ENCODE peak calls at places on chromosomes 2 and 18, in seven cellular contexts. One of them, this sample, is unnamed.

GRCh38 chr2:9809064-9809356 is 34.3 kb upstream of the TAF1B start:
- DNase-seq in tibial nerve: no peak
- DNase-seq in left lung: no peak
- DNase-seq in fibroblast of lung: no peak
- DNase-seq in AG10803: no peak
- DNase-seq in brain microvascular endothelial cell: no peak
- DNase-seq in AG09309: no peak
- DNase-seq in this sample: no peak

GRCh38 chr18:69411199-69411598 is 10.5 kb downstream of the DOK6 start:
- DNase-seq in tibial nerve: no peak
- DNase-seq in fibroblast of lung: no peak
- DNase-seq in left lung: no peak
- DNase-seq in brain microvascular endothelial cell: no peak
- DNase-seq in AG09309: no peak
- DNase-seq in AG10803: no peak
- DNase-seq in this sample: no peak

GRCh38 chr2:9748586-9748985 is 94.7 kb upstream of the TAF1B start:
- DNase-seq in left lung: no peak
- DNase-seq in AG10803: no peak
- DNase-seq in tibial nerve: no peak
- DNase-seq in brain microvascular endothelial cell: no peak
- DNase-seq in AG09309: no peak
- DNase-seq in fibroblast of lung: no peak
- DNase-seq in this sample: no peak

GRCh38 chr2:164061129-164061746 is 325.4 kb upstream of the FIGN start:
- DNase-seq in fibroblast of lung: peak
- DNase-seq in left lung: no peak
- DNase-seq in AG10803: peak
- DNase-seq in brain microvascular endothelial cell: peak
- DNase-seq in AG09309: no peak
- DNase-seq in tibial nerve: no peak
- DNase-seq in this sample: no peak

GRCh38 chr2:10895231-10895630 is 16.5 kb upstream of the KCNF1 start:
- DNase-seq in AG10803: no peak
- DNase-seq in fibroblast of lung: no peak
- DNase-seq in AG09309: no peak
- DNase-seq in tibial nerve: no peak
- DNase-seq in left lung: no peak
- DNase-seq in brain microvascular endothelial cell: no peak
- DNase-seq in this sample: no peak

GRCh38 chr18:45775726-45776125 is 49.7 kb upstream of the SIGLEC15 start:
- DNase-seq in tibial nerve: no peak
- DNase-seq in brain microvascular endothelial cell: no peak
- DNase-seq in AG09309: no peak
- DNase-seq in left lung: no peak
- DNase-seq in AG10803: no peak
- DNase-seq in fibroblast of lung: no peak
- DNase-seq in this sample: no peak

GRCh38 chr2:207296265-207296948 is 130.7 kb upstream of the KLF7 start:
- DNase-seq in brain microvascular endothelial cell: no peak
- DNase-seq in tibial nerve: no peak
- DNase-seq in left lung: no peak
- DNase-seq in AG10803: no peak
- DNase-seq in fibroblast of lung: peak
- DNase-seq in AG09309: no peak
- DNase-seq in this sample: no peak

GRCh38 chr2:12733846-12734245 is 17.1 kb downstream of the TRIB2 start:
- DNase-seq in left lung: peak
- DNase-seq in AG10803: no peak
- DNase-seq in brain microvascular endothelial cell: no peak
- DNase-seq in AG09309: no peak
- DNase-seq in tibial nerve: peak
- DNase-seq in fibroblast of lung: no peak
- DNase-seq in this sample: no peak

GRCh38 chr2:109680523-109681297 is 66.5 kb downstream of the SOWAHC start:
- DNase-seq in tibial nerve: no peak
- DNase-seq in brain microvascular endothelial cell: no peak
- DNase-seq in fibroblast of lung: no peak
- DNase-seq in AG10803: no peak
- DNase-seq in left lung: no peak
- DNase-seq in AG09309: no peak
- DNase-seq in this sample: no peak

GRCh38 chr18:41870817-41871216 is 84.2 kb upstream of the PIK3C3 start:
- DNase-seq in tibial nerve: no peak
- DNase-seq in brain microvascular endothelial cell: peak
- DNase-seq in AG09309: no peak
- DNase-seq in AG10803: no peak
- DNase-seq in fibroblast of lung: peak
- DNase-seq in left lung: no peak
- DNase-seq in this sample: no peak

GRCh38 chr2:233801357-233802131 is 23.4 kb downstream of the MROH2A start:
- DNase-seq in AG09309: no peak
- DNase-seq in AG10803: no peak
- DNase-seq in left lung: no peak
- DNase-seq in brain microvascular endothelial cell: no peak
- DNase-seq in fibroblast of lung: peak
- DNase-seq in tibial nerve: no peak
- DNase-seq in this sample: peak

GRCh38 chr18:55875330-55875933 is 287.4 kb upstream of the TCF4 start:
- DNase-seq in left lung: no peak
- DNase-seq in tibial nerve: no peak
- DNase-seq in fibroblast of lung: no peak
- DNase-seq in brain microvascular endothelial cell: no peak
- DNase-seq in AG09309: no peak
- DNase-seq in AG10803: no peak
- DNase-seq in this sample: no peak

GRCh38 chr2:236350426-236350825 is 86.2 kb upstream of the ASB18 start:
- DNase-seq in AG09309: no peak
- DNase-seq in left lung: no peak
- DNase-seq in fibroblast of lung: no peak
- DNase-seq in brain microvascular endothelial cell: no peak
- DNase-seq in AG10803: no peak
- DNase-seq in tibial nerve: no peak
- DNase-seq in this sample: no peak

GRCh38 chr2:157842106-157842879 is 33.8 kb downstream of the ACVR1 start:
- DNase-seq in brain microvascular endothelial cell: no peak
- DNase-seq in left lung: no peak
- DNase-seq in fibroblast of lung: no peak
- DNase-seq in tibial nerve: no peak
- DNase-seq in AG09309: no peak
- DNase-seq in AG10803: no peak
- DNase-seq in this sample: no peak

DNA sequence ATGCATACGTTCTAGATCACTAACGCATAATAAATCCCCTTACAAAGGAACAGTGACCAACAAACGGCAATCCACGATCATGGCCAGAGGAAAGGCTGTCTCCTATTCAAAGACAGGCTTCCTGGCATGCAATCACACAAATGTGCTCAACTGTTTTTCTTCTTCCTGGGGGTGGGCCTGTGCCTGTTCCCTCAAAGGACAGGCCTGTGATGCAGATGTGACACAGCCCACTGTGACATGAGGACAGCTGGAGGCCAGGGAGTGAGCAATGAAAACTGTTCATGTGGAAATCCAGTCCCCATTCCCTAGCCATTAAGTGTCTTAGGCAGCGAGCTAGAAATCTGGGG is 143.8 kb upstream of the LMAN1 start:
- DNase-seq in left lung: no peak
- DNase-seq in AG09309: no peak
- DNase-seq in fibroblast of lung: no peak
- DNase-seq in tibial nerve: no peak
- DNase-seq in AG10803: no peak
- DNase-seq in brain microvascular endothelial cell: no peak
- DNase-seq in this sample: no peak
- H3K4me3 ChIP-seq in left lung: no peak
- H3K4me3 ChIP-seq in AG09309: no peak
- H3K4me3 ChIP-seq in fibroblast of lung: no peak
- H3K4me3 ChIP-seq in tibial nerve: no peak
- H3K4me3 ChIP-seq in AG10803: no peak
- H3K4me3 ChIP-seq in brain microvascular endothelial cell: no peak
- H3K4me3 ChIP-seq in this sample: no peak

DNA sequence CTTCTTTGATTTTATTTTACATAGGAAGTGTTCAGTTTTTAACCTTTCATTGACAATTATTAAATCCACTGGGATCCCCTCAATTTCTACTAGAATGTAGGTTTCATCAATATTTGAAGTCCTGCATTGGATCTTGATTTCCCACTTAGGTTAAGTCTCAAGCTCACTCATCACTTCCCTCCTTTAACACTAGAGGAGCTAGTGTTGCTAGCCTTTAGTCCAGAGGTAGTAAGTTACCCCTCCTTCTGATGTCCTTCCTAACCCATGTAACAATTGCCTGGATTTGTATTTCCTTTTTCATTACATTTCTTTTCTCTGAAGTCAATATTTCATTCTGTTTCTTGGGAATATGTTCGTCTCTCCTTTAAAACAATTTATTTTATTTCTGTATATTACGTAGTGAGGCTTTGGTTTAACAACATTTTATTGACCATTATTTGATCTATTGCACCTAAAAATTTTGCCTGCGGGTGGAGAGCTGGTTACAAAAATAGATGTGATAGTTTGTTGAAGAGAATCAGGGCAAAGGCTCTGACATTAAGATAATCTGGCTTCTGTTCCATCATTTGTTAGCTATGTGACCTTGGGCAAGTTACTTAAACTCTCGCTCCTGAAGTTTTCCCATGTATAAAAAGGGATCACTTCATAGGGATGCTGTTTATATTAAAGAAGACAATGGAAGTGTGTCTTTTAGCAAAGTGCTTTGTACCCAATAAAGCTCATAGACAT is 833.0 kb downstream of the SLC4A3 start:
- DNase-seq in brain microvascular endothelial cell: no peak
- DNase-seq in tibial nerve: no peak
- DNase-seq in AG10803: no peak
- DNase-seq in fibroblast of lung: no peak
- DNase-seq in left lung: no peak
- DNase-seq in AG09309: no peak
- DNase-seq in this sample: no peak
- TF ChIP-seq CTCF in brain microvascular endothelial cell: peak
- TF ChIP-seq CTCF in tibial nerve: no peak
- TF ChIP-seq CTCF in AG10803: peak
- TF ChIP-seq CTCF in fibroblast of lung: peak
- TF ChIP-seq CTCF in left lung: no peak
- TF ChIP-seq CTCF in AG09309: no peak
- TF ChIP-seq CTCF in this sample: peak

GRCh38 chr18:39842042-39842791 is 2112.8 kb upstream of the PIK3C3 start:
- DNase-seq in AG09309: no peak
- DNase-seq in fibroblast of lung: no peak
- DNase-seq in brain microvascular endothelial cell: no peak
- DNase-seq in left lung: no peak
- DNase-seq in tibial nerve: no peak
- DNase-seq in AG10803: no peak
- DNase-seq in this sample: no peak
- H3K4me3 ChIP-seq in AG09309: peak
- H3K4me3 ChIP-seq in fibroblast of lung: no peak
- H3K4me3 ChIP-seq in brain microvascular endothelial cell: peak
- H3K4me3 ChIP-seq in left lung: no peak
- H3K4me3 ChIP-seq in tibial nerve: peak
- H3K4me3 ChIP-seq in AG10803: peak
- H3K4me3 ChIP-seq in this sample: peak

GRCh38 chr2:145593991-145594702 is 1074.2 kb upstream of the ZEB2 start:
- DNase-seq in left lung: no peak
- DNase-seq in AG09309: peak
- DNase-seq in tibial nerve: no peak
- DNase-seq in fibroblast of lung: peak
- DNase-seq in brain microvascular endothelial cell: peak
- DNase-seq in AG10803: peak
- DNase-seq in this sample: peak
- TF ChIP-seq CTCF in left lung: no peak
- TF ChIP-seq CTCF in AG09309: peak
- TF ChIP-seq CTCF in tibial nerve: no peak
- TF ChIP-seq CTCF in fibroblast of lung: peak
- TF ChIP-seq CTCF in brain microvascular endothelial cell: peak
- TF ChIP-seq CTCF in AG10803: peak
- TF ChIP-seq CTCF in this sample: peak

GRCh38 chr2:48504647-48505327 is 25.2 kb upstream of the STON1 start:
- DNase-seq in AG09309: no peak
- DNase-seq in left lung: no peak
- DNase-seq in AG10803: peak
- DNase-seq in fibroblast of lung: peak
- DNase-seq in brain microvascular endothelial cell: peak
- DNase-seq in tibial nerve: no peak
- DNase-seq in this sample: no peak

GRCh38 chr2:48510329-48510728 is 19.6 kb upstream of the STON1 start:
- DNase-seq in AG09309: no peak
- DNase-seq in left lung: no peak
- DNase-seq in tibial nerve: no peak
- DNase-seq in AG10803: peak
- DNase-seq in fibroblast of lung: peak
- DNase-seq in brain microvascular endothelial cell: no peak
- DNase-seq in this sample: no peak

GRCh38 chr2:48512586-48512985 is 17.4 kb upstream of the STON1 start:
- DNase-seq in brain microvascular endothelial cell: no peak
- DNase-seq in left lung: no peak
- DNase-seq in AG09309: no peak
- DNase-seq in fibroblast of lung: no peak
- DNase-seq in AG10803: no peak
- DNase-seq in tibial nerve: no peak
- DNase-seq in this sample: no peak

GRCh38 chr2:48512071-48512470 is 17.9 kb upstream of the STON1 start:
- DNase-seq in brain microvascular endothelial cell: no peak
- DNase-seq in AG09309: no peak
- DNase-seq in fibroblast of lung: no peak
- DNase-seq in AG10803: no peak
- DNase-seq in left lung: no peak
- DNase-seq in tibial nerve: no peak
- DNase-seq in this sample: no peak

GRCh38 chr2:48508461-48509124 is 21.4 kb upstream of the STON1 start:
- DNase-seq in AG10803: peak
- DNase-seq in left lung: no peak
- DNase-seq in fibroblast of lung: peak
- DNase-seq in brain microvascular endothelial cell: peak
- DNase-seq in AG09309: no peak
- DNase-seq in tibial nerve: no peak
- DNase-seq in this sample: no peak
- H3K4me3 ChIP-seq in AG10803: no peak
- H3K4me3 ChIP-seq in left lung: no peak
- H3K4me3 ChIP-seq in fibroblast of lung: no peak
- H3K4me3 ChIP-seq in brain microvascular endothelial cell: no peak
- H3K4me3 ChIP-seq in AG09309: no peak
- H3K4me3 ChIP-seq in tibial nerve: no peak
- H3K4me3 ChIP-seq in this sample: no peak

GRCh38 chr18:37582306-37582705 is 16.7 kb upstream of the CELF4 start:
- DNase-seq in tibial nerve: no peak
- DNase-seq in AG09309: no peak
- DNase-seq in left lung: no peak
- DNase-seq in fibroblast of lung: no peak
- DNase-seq in AG10803: no peak
- DNase-seq in brain microvascular endothelial cell: no peak
- DNase-seq in this sample: no peak

GRCh38 chr18:37588289-37588688 is 22.7 kb upstream of the CELF4 start:
- DNase-seq in left lung: no peak
- DNase-seq in fibroblast of lung: no peak
- DNase-seq in AG09309: no peak
- DNase-seq in tibial nerve: no peak
- DNase-seq in AG10803: no peak
- DNase-seq in brain microvascular endothelial cell: no peak
- DNase-seq in this sample: no peak

GRCh38 chr18:37584952-37585695 is 19.5 kb upstream of the CELF4 start:
- DNase-seq in AG09309: no peak
- DNase-seq in brain microvascular endothelial cell: no peak
- DNase-seq in tibial nerve: no peak
- DNase-seq in fibroblast of lung: no peak
- DNase-seq in AG10803: no peak
- DNase-seq in left lung: no peak
- DNase-seq in this sample: no peak

GRCh38 chr18:37586641-37587225 is 21.1 kb upstream of the CELF4 start:
- DNase-seq in left lung: no peak
- DNase-seq in brain microvascular endothelial cell: no peak
- DNase-seq in fibroblast of lung: no peak
- DNase-seq in AG10803: no peak
- DNase-seq in tibial nerve: no peak
- DNase-seq in AG09309: no peak
- DNase-seq in this sample: no peak

GRCh38 chr18:37584217-37584616 is 18.6 kb upstream of the CELF4 start:
- DNase-seq in left lung: no peak
- DNase-seq in tibial nerve: no peak
- DNase-seq in brain microvascular endothelial cell: no peak
- DNase-seq in fibroblast of lung: no peak
- DNase-seq in AG10803: no peak
- DNase-seq in AG09309: no peak
- DNase-seq in this sample: no peak
- TF ChIP-seq CTCF in left lung: no peak
- TF ChIP-seq CTCF in tibial nerve: no peak
- TF ChIP-seq CTCF in brain microvascular endothelial cell: no peak
- TF ChIP-seq CTCF in fibroblast of lung: no peak
- TF ChIP-seq CTCF in AG10803: no peak
- TF ChIP-seq CTCF in AG09309: no peak
- TF ChIP-seq CTCF in this sample: no peak